ENCODE peak calls at places on chromosome 11, in nine cellular contexts. One of them, this sample, is unnamed.

GRCh38 chr11:2777396-2777795 is 77.6 kb upstream of the KCNQ1OT1 start:
- DNase-seq in adrenal gland: peak; percentile 55
- DNase-seq in psoas muscle: no peak
- DNase-seq in upper lobe of right lung: peak; percentile 56
- DNase-seq in right lobe of liver: peak; percentile 29
- DNase-seq in neural crest cell: peak; percentile 0
- DNase-seq in Peyer's patch: peak; percentile 10
- DNase-seq in epithelial cell of proximal tubule: no peak
- DNase-seq in GM12865: no peak
- DNase-seq in this sample: no peak

GRCh38 chr11:121950160-121950559 is 165.9 kb downstream of the BLID start:
- DNase-seq in adrenal gland: no peak
- DNase-seq in psoas muscle: no peak
- DNase-seq in upper lobe of right lung: no peak
- DNase-seq in right lobe of liver: no peak
- DNase-seq in neural crest cell: no peak
- DNase-seq in Peyer's patch: no peak
- DNase-seq in epithelial cell of proximal tubule: no peak
- DNase-seq in GM12865: no peak
- DNase-seq in this sample: no peak

GRCh38 chr11:88345408-88345807 is 7.9 kb upstream of the CTSC start:
- DNase-seq in adrenal gland: no peak
- DNase-seq in psoas muscle: no peak
- DNase-seq in upper lobe of right lung: no peak
- DNase-seq in right lobe of liver: no peak
- DNase-seq in neural crest cell: no peak
- DNase-seq in Peyer's patch: no peak
- DNase-seq in epithelial cell of proximal tubule: no peak
- DNase-seq in GM12865: no peak
- DNase-seq in this sample: no peak

GRCh38 chr11:65430406-65431217 is 8.0 kb downstream of the NEAT1 start:
- DNase-seq in adrenal gland: no peak
- DNase-seq in psoas muscle: no peak
- DNase-seq in upper lobe of right lung: no peak
- DNase-seq in right lobe of liver: peak; percentile 37
- DNase-seq in neural crest cell: no peak
- DNase-seq in Peyer's patch: peak; percentile 25
- DNase-seq in epithelial cell of proximal tubule: no peak
- DNase-seq in GM12865: peak; percentile 68
- DNase-seq in this sample: no peak

GRCh38 chr11:69854719-69855118 is 35.5 kb upstream of the FGF3 start:
- DNase-seq in adrenal gland: no peak
- DNase-seq in psoas muscle: no peak
- DNase-seq in upper lobe of right lung: no peak
- DNase-seq in right lobe of liver: no peak
- DNase-seq in neural crest cell: no peak
- DNase-seq in Peyer's patch: no peak
- DNase-seq in epithelial cell of proximal tubule: no peak
- DNase-seq in GM12865: no peak
- DNase-seq in this sample: no peak

GRCh38 chr11:16040151-16040550 is 316.2 kb downstream of the SOX6 start:
- DNase-seq in adrenal gland: no peak
- DNase-seq in psoas muscle: no peak
- DNase-seq in upper lobe of right lung: no peak
- DNase-seq in right lobe of liver: no peak
- DNase-seq in neural crest cell: no peak
- DNase-seq in Peyer's patch: no peak
- DNase-seq in epithelial cell of proximal tubule: no peak
- DNase-seq in GM12865: no peak
- DNase-seq in this sample: no peak

GRCh38 chr11:77071077-77071476 is 4.3 kb downstream of the CAPN5 start:
- DNase-seq in adrenal gland: no peak
- DNase-seq in psoas muscle: no peak
- DNase-seq in upper lobe of right lung: peak; percentile 32
- DNase-seq in right lobe of liver: peak; percentile 26
- DNase-seq in neural crest cell: no peak
- DNase-seq in Peyer's patch: no peak
- DNase-seq in epithelial cell of proximal tubule: no peak
- DNase-seq in GM12865: no peak
- DNase-seq in this sample: no peak

GRCh38 chr11:14029971-14030531 is 67.5 kb downstream of the SPON1 start:
- DNase-seq in adrenal gland: peak; percentile 66
- DNase-seq in psoas muscle: peak; percentile 66
- DNase-seq in upper lobe of right lung: peak; percentile 90
- DNase-seq in right lobe of liver: peak; percentile 72
- DNase-seq in neural crest cell: no peak
- DNase-seq in Peyer's patch: peak; percentile 18
- DNase-seq in epithelial cell of proximal tubule: peak; percentile 12
- DNase-seq in GM12865: no peak
- DNase-seq in this sample: no peak

GRCh38 chr11:40291304-40292100 is 1168.0 kb downstream of the LRRC4C start:
- DNase-seq in adrenal gland: no peak
- DNase-seq in psoas muscle: no peak
- DNase-seq in upper lobe of right lung: no peak
- DNase-seq in right lobe of liver: no peak
- DNase-seq in neural crest cell: no peak
- DNase-seq in Peyer's patch: no peak
- DNase-seq in epithelial cell of proximal tubule: no peak
- DNase-seq in GM12865: no peak
- DNase-seq in this sample: no peak

GRCh38 chr11:67615455-67616430 is 9.0 kb downstream of the NDUFV1 start:
- DNase-seq in adrenal gland: peak; percentile 61
- DNase-seq in psoas muscle: peak; percentile 47
- DNase-seq in upper lobe of right lung: peak; percentile 78
- DNase-seq in right lobe of liver: peak; percentile 81
- DNase-seq in neural crest cell: peak; percentile 46
- DNase-seq in Peyer's patch: no peak
- DNase-seq in epithelial cell of proximal tubule: no peak
- DNase-seq in GM12865: peak; percentile 64
- DNase-seq in this sample: no peak

GRCh38 chr11:64321533-64321932 is 3.6 kb downstream of the PRDX5 start:
- DNase-seq in adrenal gland: no peak
- DNase-seq in psoas muscle: no peak
- DNase-seq in upper lobe of right lung: peak; percentile 83
- DNase-seq in right lobe of liver: no peak
- DNase-seq in neural crest cell: no peak
- DNase-seq in Peyer's patch: no peak
- DNase-seq in epithelial cell of proximal tubule: no peak
- DNase-seq in GM12865: no peak
- DNase-seq in this sample: no peak

GRCh38 chr11:20467458-20468185 is 80.1 kb downstream of the PRMT3 start:
- DNase-seq in adrenal gland: no peak
- DNase-seq in psoas muscle: no peak
- DNase-seq in upper lobe of right lung: no peak
- DNase-seq in right lobe of liver: no peak
- DNase-seq in neural crest cell: no peak
- DNase-seq in Peyer's patch: no peak
- DNase-seq in epithelial cell of proximal tubule: no peak
- DNase-seq in GM12865: no peak
- DNase-seq in this sample: no peak

GRCh38 chr11:69888671-69889076 is 69.5 kb upstream of the FGF3 start:
- DNase-seq in adrenal gland: peak; percentile 77
- DNase-seq in psoas muscle: peak; percentile 47
- DNase-seq in upper lobe of right lung: no peak
- DNase-seq in right lobe of liver: peak; percentile 78
- DNase-seq in neural crest cell: peak; percentile 88
- DNase-seq in Peyer's patch: peak; percentile 25
- DNase-seq in epithelial cell of proximal tubule: no peak
- DNase-seq in GM12865: peak; percentile 57
- DNase-seq in this sample: peak; percentile 50

GRCh38 chr11:121965330-121965729 is 150.7 kb downstream of the BLID start:
- DNase-seq in adrenal gland: no peak
- DNase-seq in psoas muscle: no peak
- DNase-seq in upper lobe of right lung: no peak
- DNase-seq in right lobe of liver: no peak
- DNase-seq in neural crest cell: no peak
- DNase-seq in Peyer's patch: no peak
- DNase-seq in epithelial cell of proximal tubule: no peak
- DNase-seq in GM12865: no peak
- DNase-seq in this sample: no peak

GRCh38 chr11:2258501-2259465 is 11.6 kb downstream of the ASCL2 start:
- DNase-seq in adrenal gland: no peak
- DNase-seq in psoas muscle: no peak
- DNase-seq in upper lobe of right lung: no peak
- DNase-seq in right lobe of liver: no peak
- DNase-seq in neural crest cell: no peak
- DNase-seq in Peyer's patch: peak; percentile 14
- DNase-seq in epithelial cell of proximal tubule: no peak
- DNase-seq in GM12865: no peak
- DNase-seq in this sample: no peak

DNA sequence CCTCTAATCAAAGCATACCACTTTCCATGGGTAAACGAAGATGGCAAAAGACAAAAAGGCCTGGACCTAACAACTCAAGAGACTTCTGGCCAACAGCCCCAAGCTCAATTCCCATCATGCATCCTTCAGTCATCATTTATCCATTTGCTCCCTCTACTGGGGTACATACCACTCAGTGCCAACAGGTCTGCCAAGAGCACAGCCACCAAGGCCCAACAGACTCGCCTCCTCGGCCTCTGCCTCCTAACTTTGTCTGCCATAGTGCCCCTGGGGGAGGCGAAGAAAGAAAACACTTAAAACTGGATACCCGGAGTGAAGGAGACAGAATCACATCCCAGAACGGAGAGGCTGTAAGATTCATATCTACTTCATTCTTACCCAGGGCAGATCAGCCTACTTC is 1.1 kb downstream of the HYOU1 start:
- DNase-seq in adrenal gland: no peak
- DNase-seq in psoas muscle: no peak
- DNase-seq in upper lobe of right lung: no peak
- DNase-seq in right lobe of liver: no peak
- DNase-seq in neural crest cell: no peak
- DNase-seq in Peyer's patch: no peak
- DNase-seq in epithelial cell of proximal tubule: no peak
- DNase-seq in GM12865: peak; percentile 50
- DNase-seq in this sample: no peak
- TF ChIP-seq CTCF in adrenal gland: no peak
- TF ChIP-seq CTCF in psoas muscle: no peak
- TF ChIP-seq CTCF in upper lobe of right lung: no peak
- TF ChIP-seq CTCF in right lobe of liver: no peak
- TF ChIP-seq CTCF in neural crest cell: no peak
- TF ChIP-seq CTCF in Peyer's patch: no peak
- TF ChIP-seq CTCF in epithelial cell of proximal tubule: peak; percentile 44
- TF ChIP-seq CTCF in GM12865: no peak
- TF ChIP-seq CTCF in this sample: no peak

DNA sequence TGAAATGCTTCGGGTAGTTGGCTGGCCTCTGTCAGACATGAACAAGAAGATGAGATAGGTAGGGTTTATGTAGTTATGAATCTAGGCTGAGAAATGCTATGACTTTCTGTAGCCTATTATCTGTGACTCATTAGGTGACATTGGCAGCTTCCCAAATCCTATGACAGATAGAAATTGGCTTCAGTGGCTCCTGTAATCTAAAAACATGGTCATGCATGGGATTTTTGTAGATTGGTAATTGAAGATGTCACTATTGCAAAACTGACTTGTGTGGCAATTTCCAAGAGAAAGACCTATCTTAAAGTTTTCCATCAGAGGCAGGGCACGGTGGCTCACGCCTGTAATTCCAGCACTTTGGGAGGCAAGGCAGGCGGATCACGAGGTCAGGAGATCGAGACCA is 29.4 kb upstream of the GRIK4 start:
- DNase-seq in adrenal gland: peak; percentile 82
- DNase-seq in psoas muscle: no peak
- DNase-seq in upper lobe of right lung: no peak
- DNase-seq in right lobe of liver: no peak
- DNase-seq in neural crest cell: no peak
- DNase-seq in Peyer's patch: no peak
- DNase-seq in epithelial cell of proximal tubule: no peak
- DNase-seq in GM12865: no peak
- DNase-seq in this sample: no peak
- TF ChIP-seq CTCF in adrenal gland: no peak
- TF ChIP-seq CTCF in psoas muscle: no peak
- TF ChIP-seq CTCF in upper lobe of right lung: no peak
- TF ChIP-seq CTCF in right lobe of liver: no peak
- TF ChIP-seq CTCF in neural crest cell: no peak
- TF ChIP-seq CTCF in Peyer's patch: no peak
- TF ChIP-seq CTCF in epithelial cell of proximal tubule: no peak
- TF ChIP-seq CTCF in GM12865: no peak
- TF ChIP-seq CTCF in this sample: no peak

DNA sequence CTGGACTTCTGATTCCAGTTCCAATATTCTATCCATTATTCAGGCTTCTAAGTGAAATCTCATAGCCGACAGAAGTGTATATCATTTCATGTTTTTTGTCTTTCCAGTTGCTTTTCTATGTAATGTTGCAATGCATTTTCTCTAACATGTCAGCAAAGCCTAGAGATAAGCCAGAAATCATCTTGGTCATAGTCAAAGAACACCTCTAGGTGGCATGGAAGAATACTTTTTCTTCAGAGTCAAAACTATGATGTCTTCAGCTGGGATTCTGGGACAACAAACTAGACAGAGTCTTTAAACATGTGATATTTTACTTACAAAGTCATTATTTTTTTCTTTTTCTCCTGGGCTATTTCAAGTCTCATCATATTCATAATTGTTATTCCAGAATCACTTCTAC is 4.4 kb downstream of the GAS2 start:
- DNase-seq in adrenal gland: no peak
- DNase-seq in psoas muscle: no peak
- DNase-seq in upper lobe of right lung: no peak
- DNase-seq in right lobe of liver: no peak
- DNase-seq in neural crest cell: no peak
- DNase-seq in Peyer's patch: no peak
- DNase-seq in epithelial cell of proximal tubule: no peak
- DNase-seq in GM12865: peak; percentile 21
- DNase-seq in this sample: no peak
- TF ChIP-seq CTCF in adrenal gland: no peak
- TF ChIP-seq CTCF in psoas muscle: peak; percentile 48
- TF ChIP-seq CTCF in upper lobe of right lung: no peak
- TF ChIP-seq CTCF in right lobe of liver: peak; percentile 20
- TF ChIP-seq CTCF in neural crest cell: peak; percentile 65
- TF ChIP-seq CTCF in Peyer's patch: no peak
- TF ChIP-seq CTCF in epithelial cell of proximal tubule: peak; percentile 50
- TF ChIP-seq CTCF in GM12865: peak; percentile 16
- TF ChIP-seq CTCF in this sample: no peak

DNA sequence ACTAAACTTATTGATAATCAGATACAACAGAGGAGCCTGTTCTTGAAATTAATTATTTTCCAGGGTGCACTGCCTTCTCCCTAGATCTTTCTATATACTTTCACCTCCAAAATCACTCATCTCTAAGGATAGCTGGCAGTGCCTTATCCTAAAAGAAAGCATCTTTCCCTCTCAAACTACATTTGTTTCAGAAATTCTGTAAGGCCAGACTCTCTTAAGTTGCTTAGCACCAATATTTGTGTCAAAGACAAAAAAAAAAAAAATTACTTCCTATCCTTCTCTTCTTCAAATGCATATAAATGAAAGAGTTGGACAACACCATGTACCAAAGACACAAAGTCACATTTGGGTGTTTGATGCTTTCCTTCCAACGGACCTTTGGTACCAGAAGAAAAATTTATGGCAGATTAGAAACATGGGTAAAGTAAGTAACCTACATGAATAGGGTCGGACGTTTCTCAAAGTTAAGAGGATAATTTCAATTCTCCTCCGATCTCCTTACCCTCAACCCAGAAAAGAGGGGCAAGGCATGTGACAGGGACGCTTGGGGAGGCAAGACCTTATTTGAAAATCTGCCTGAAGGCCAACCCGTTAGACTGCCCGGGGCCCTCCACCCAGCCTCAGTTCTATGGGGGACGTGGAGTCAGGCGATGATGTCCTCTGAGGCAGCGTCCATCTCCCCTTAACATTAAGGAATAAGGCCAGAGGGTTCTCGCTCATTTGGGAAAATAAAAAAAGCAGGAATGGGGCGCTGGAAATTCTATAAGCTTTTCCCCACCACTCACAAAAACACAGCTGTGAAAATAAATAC is 66.3 kb downstream of the ETS1 start:
- DNase-seq in adrenal gland: no peak
- DNase-seq in psoas muscle: no peak
- DNase-seq in upper lobe of right lung: no peak
- DNase-seq in right lobe of liver: no peak
- DNase-seq in neural crest cell: no peak
- DNase-seq in Peyer's patch: no peak
- DNase-seq in epithelial cell of proximal tubule: no peak
- DNase-seq in GM12865: no peak
- DNase-seq in this sample: no peak
- TF ChIP-seq CTCF in adrenal gland: no peak
- TF ChIP-seq CTCF in psoas muscle: no peak
- TF ChIP-seq CTCF in upper lobe of right lung: no peak
- TF ChIP-seq CTCF in right lobe of liver: no peak
- TF ChIP-seq CTCF in neural crest cell: peak; percentile 17
- TF ChIP-seq CTCF in Peyer's patch: no peak
- TF ChIP-seq CTCF in epithelial cell of proximal tubule: no peak
- TF ChIP-seq CTCF in GM12865: no peak
- TF ChIP-seq CTCF in this sample: peak; percentile 3

This sample was measured in natural killer cell.